ENCODE peak calls at places on chromosome 6, in ten cellular contexts. E, Q, F, M, W, V, I, Z, K and P are unnamed samples.
A peak's percentile ranks its signal among the peaks of the same experiment; 100 is the strongest.

GRCh38 chr6:6004147-6004995 is 2.4 kb downstream of the NRN1 start:
- DNase-seq in I (no peak), E (no peak), F (no peak), Z (no peak), W (peak; percentile 43), Q (no peak), K (no peak), V (no peak), M (no peak), P (no peak)

GRCh38 chr6:109791301-109791700 is 100.2 kb downstream of the FIG4 start:
- DNase-seq in V (no peak), Z (no peak), F (no peak), W (no peak), Q (no peak), K (no peak), I (no peak), E (no peak), M (no peak), P (no peak)

GRCh38 chr6:33672808-33673207 is 38.7 kb downstream of the UQCC2 start:
- DNase-seq in M (peak; percentile 43), F (no peak), V (no peak), Z (peak; percentile 97), I (no peak), E (peak; percentile 94), Q (no peak), W (peak; percentile 76), K (no peak), P (no peak)

GRCh38 chr6:40822619-40823018 is 216.4 kb downstream of the UNC5CL start:
- DNase-seq in F (no peak), Q (no peak), E (no peak), M (no peak), Z (peak; percentile 15), K (no peak), W (no peak), I (no peak), V (no peak), P (no peak)

GRCh38 chr6:107561325-107561724 is 71.4 kb downstream of the SOBP start:
- DNase-seq in M (no peak), E (peak; percentile 70), K (no peak), F (no peak), V (no peak), I (no peak), Q (peak; percentile 87), W (no peak), Z (no peak), P (peak; percentile 17)

GRCh38 chr6:3795836-3796395 is 44.4 kb upstream of the PXDC1 start:
- DNase-seq in Z (no peak), Q (no peak), I (no peak), K (no peak), F (no peak), E (no peak), W (no peak), M (no peak), V (no peak), P (no peak)

GRCh38 chr6:125444234-125444949 is 142.6 kb upstream of the HDDC2 start:
- DNase-seq in F (no peak), M (no peak), E (peak; percentile 48), Z (no peak), Q (no peak), V (no peak), W (peak; percentile 52), K (no peak), I (no peak), P (no peak)

GRCh38 chr6:81088133-81088532 is 664.3 kb downstream of the TENT5A start:
- DNase-seq in V (no peak), F (no peak), I (no peak), K (no peak), W (no peak), Q (no peak), M (no peak), Z (no peak), E (no peak), P (no peak)

GRCh38 chr6:137043710-137044365 is 927 bp downstream of the IL20RA start:
- DNase-seq in K (no peak), Q (no peak), Z (peak; percentile 34), W (no peak), I (no peak), M (no peak), F (no peak), V (no peak), E (peak; percentile 36), P (no peak)

GRCh38 chr6:35498407-35499045 is 1.6 kb upstream of the TEAD3 start:
- DNase-seq in M (no peak), I (no peak), Q (no peak), Z (no peak), K (no peak), E (no peak), W (no peak), F (no peak), V (no peak), P (no peak)

GRCh38 chr6:155628315-155628714 is 172.7 kb upstream of the NOX3 start:
- DNase-seq in F (no peak), W (no peak), K (no peak), I (no peak), Z (no peak), E (no peak), V (no peak), Q (no peak), M (no peak), P (no peak)

GRCh38 chr6:114611696-114612095 is 268.9 kb upstream of the HS3ST5 start:
- DNase-seq in F (no peak), I (no peak), V (no peak), W (no peak), E (no peak), Q (no peak), Z (no peak), K (no peak), M (no peak), P (no peak)

GRCh38 chr6:18465410-18466154 is 78.4 kb downstream of the RNF144B start:
- DNase-seq in V (no peak), Z (no peak), M (no peak), K (no peak), F (no peak), W (no peak), I (no peak), E (no peak), Q (no peak), P (no peak)

GRCh38 chr6:134041093-134041492 is 11.3 kb downstream of the SLC2A12 start:
- DNase-seq in Q (no peak), E (no peak), M (no peak), Z (peak; percentile 62), K (no peak), W (no peak), I (no peak), F (no peak), V (no peak), P (no peak)

GRCh38 chr6:99189823-99190721 is 159.4 kb downstream of the FAXC start:
- DNase-seq in Q (no peak), E (no peak), K (no peak), F (no peak), I (no peak), W (no peak), Z (no peak), V (no peak), M (peak; percentile 25), P (no peak)

GRCh38 chr6:6758915-6759654 is 170.6 kb downstream of the LY86 start:
- DNase-seq in M (peak; percentile 39), K (no peak), Q (no peak), I (no peak), Z (peak; percentile 76), F (peak; percentile 31), E (peak; percentile 62), V (no peak), W (peak; percentile 54), P (peak; percentile 85)

GRCh38 chr6:170031096-170031471 is 259.8 kb downstream of the DLL1 start:
- DNase-seq in Z (peak; percentile 6), V (no peak), E (no peak), M (no peak), Q (peak; percentile 81), W (no peak), F (peak; percentile 36), K (peak; percentile 20), I (no peak), P (no peak)

GRCh38 chr6:18110160-18110559 is 12.3 kb downstream of the NHLRC1 start:
- DNase-seq in M (no peak), Z (peak; percentile 9), F (no peak), Q (no peak), W (no peak), E (no peak), V (no peak), I (no peak), K (no peak), P (no peak)

GRCh38 chr6:127879685-127880084 is 21.2 kb downstream of the THEMIS start:
- DNase-seq in K (peak; percentile 56), E (no peak), W (peak; percentile 22), I (no peak), M (no peak), F (peak; percentile 74), Q (no peak), V (no peak), Z (peak; percentile 36), P (peak; percentile 68)

GRCh38 chr6:88376759-88377387 is 210.7 kb upstream of the CNR1 start:
- DNase-seq in V (no peak), M (no peak), I (no peak), F (no peak), K (no peak), Z (peak; percentile 70), W (peak; percentile 35), Q (no peak), E (no peak), P (no peak)

GRCh38 chr6:89385156-89385667 is 26.9 kb downstream of the RRAGD start:
- DNase-seq in I (no peak), K (no peak), F (no peak), W (peak; percentile 82), M (no peak), Z (no peak), V (no peak), E (no peak), Q (no peak), P (no peak)